ENCODE peak calls at places on chromosomes 6 and 20, in five cellular contexts. One of them, this sample, is unnamed.

GRCh38 chr6:71080793-71081192 is 123.9 kb upstream of the B3GAT2 start:
- DNase-seq in IMR-90: peak; percentile 63
- DNase-seq in A549: no peak
- DNase-seq in GM12878: no peak
- DNase-seq in K562: no peak
- DNase-seq in this sample: no peak

GRCh38 chr6:35391240-35391968 is 49.0 kb downstream of the PPARD start:
- DNase-seq in IMR-90: peak; percentile 97
- DNase-seq in A549: peak; percentile 50
- DNase-seq in GM12878: no peak
- DNase-seq in K562: no peak
- DNase-seq in this sample: no peak

GRCh38 chr6:85459224-85459901 is 9.5 kb downstream of the NT5E start:
- DNase-seq in IMR-90: peak; percentile 82
- DNase-seq in A549: no peak
- DNase-seq in GM12878: no peak
- DNase-seq in K562: no peak
- DNase-seq in this sample: no peak

GRCh38 chr20:57996465-57996864 is 232.0 kb downstream of the ANKRD60 start:
- DNase-seq in IMR-90: no peak
- DNase-seq in A549: no peak
- DNase-seq in GM12878: no peak
- DNase-seq in K562: no peak
- DNase-seq in this sample: no peak

GRCh38 chr6:15978426-15978825 is 150.5 kb upstream of the MYLIP start:
- DNase-seq in IMR-90: no peak
- DNase-seq in A549: no peak
- DNase-seq in GM12878: no peak
- DNase-seq in K562: no peak
- DNase-seq in this sample: peak; percentile 30

GRCh38 chr6:149560736-149561135 is 5.4 kb upstream of the GINM1 start:
- DNase-seq in IMR-90: no peak
- DNase-seq in A549: peak; percentile 36
- DNase-seq in GM12878: no peak
- DNase-seq in K562: no peak
- DNase-seq in this sample: peak; percentile 53

GRCh38 chr6:118912646-118913045 is 18.7 kb downstream of the ASF1A start:
- DNase-seq in IMR-90: no peak
- DNase-seq in A549: no peak
- DNase-seq in GM12878: no peak
- DNase-seq in K562: no peak
- DNase-seq in this sample: peak; percentile 27

GRCh38 chr6:93842178-93842577 is 422.8 kb upstream of the EPHA7 start:
- DNase-seq in IMR-90: no peak
- DNase-seq in A549: no peak
- DNase-seq in GM12878: no peak
- DNase-seq in K562: no peak
- DNase-seq in this sample: no peak

GRCh38 chr20:47603260-47603659 is 101.6 kb downstream of the NCOA3 start:
- DNase-seq in IMR-90: no peak
- DNase-seq in A549: no peak
- DNase-seq in GM12878: no peak
- DNase-seq in K562: no peak
- DNase-seq in this sample: no peak
- H3K27ac ChIP-seq in IMR-90: no peak overlapping the region
- H3K27ac ChIP-seq in A549: no peak overlapping the region
- H3K27ac ChIP-seq in GM12878: no peak overlapping the region
- H3K27ac ChIP-seq in K562: peak overlapping the region; percentile 10
- H3K27ac ChIP-seq in this sample: no peak overlapping the region

GRCh38 chr6:4774715-4775590 is 1.3 kb upstream of the CDYL start:
- DNase-seq in IMR-90: no peak
- DNase-seq in A549: no peak
- DNase-seq in GM12878: no peak
- DNase-seq in K562: no peak
- DNase-seq in this sample: peak; percentile 37

GRCh38 chr6:4776493-4776966 is 326 bp downstream of the CDYL start:
- DNase-seq in IMR-90: no peak
- DNase-seq in A549: no peak
- DNase-seq in GM12878: no peak
- DNase-seq in K562: peak; percentile 90
- DNase-seq in this sample: peak; percentile 89

GRCh38 chr6:4774296-4774695 is 1.9 kb upstream of the CDYL start:
- DNase-seq in IMR-90: no peak
- DNase-seq in A549: no peak
- DNase-seq in GM12878: no peak
- DNase-seq in K562: no peak
- DNase-seq in this sample: no peak

GRCh38 chr6:4775591-4776492 is at the start of gene CDYL:
- DNase-seq in IMR-90: peak; percentile 85
- DNase-seq in A549: peak; percentile 87
- DNase-seq in GM12878: no peak
- DNase-seq in K562: peak; percentile 97
- DNase-seq in this sample: peak; percentile 97

GRCh38 chr6:4772750-4773149 is 3.5 kb upstream of the CDYL start:
- DNase-seq in IMR-90: no peak
- DNase-seq in A549: no peak
- DNase-seq in GM12878: no peak
- DNase-seq in K562: no peak
- DNase-seq in this sample: no peak
- TF ChIP-seq RCOR1 in IMR-90: no peak
- TF ChIP-seq RCOR1 in A549: no peak
- TF ChIP-seq RCOR1 in GM12878: no peak
- TF ChIP-seq RCOR1 in K562: no peak
- TF ChIP-seq RCOR1 in this sample: no peak

DNA sequence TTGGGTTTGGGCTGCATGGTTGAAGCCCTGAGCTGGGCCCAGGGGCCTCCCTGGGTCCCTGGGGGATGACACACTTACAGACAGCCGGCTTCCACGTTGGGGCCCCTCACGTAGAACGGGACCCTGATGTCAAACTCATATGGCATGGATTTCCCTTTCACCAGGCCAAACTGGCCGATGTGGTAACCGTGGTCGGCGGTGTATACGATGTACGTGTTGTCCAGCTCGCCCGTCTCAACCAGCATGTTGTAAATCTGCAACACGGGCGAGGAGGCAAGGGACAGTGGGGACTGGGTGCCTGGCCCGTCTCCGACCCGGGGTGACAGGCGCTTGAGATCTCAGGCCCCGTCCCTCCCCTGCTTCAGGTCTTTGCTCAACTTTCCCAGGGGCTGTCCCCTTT is 102.4 kb downstream of the SULF2 start:
- DNase-seq in IMR-90: no peak
- DNase-seq in A549: no peak
- DNase-seq in GM12878: no peak
- DNase-seq in K562: no peak
- DNase-seq in this sample: no peak
- H3K27ac ChIP-seq in IMR-90: no peak overlapping the region
- H3K27ac ChIP-seq in A549: no peak overlapping the region
- H3K27ac ChIP-seq in GM12878: no peak overlapping the region
- H3K27ac ChIP-seq in K562: no peak overlapping the region
- H3K27ac ChIP-seq in this sample: no peak overlapping the region

DNA sequence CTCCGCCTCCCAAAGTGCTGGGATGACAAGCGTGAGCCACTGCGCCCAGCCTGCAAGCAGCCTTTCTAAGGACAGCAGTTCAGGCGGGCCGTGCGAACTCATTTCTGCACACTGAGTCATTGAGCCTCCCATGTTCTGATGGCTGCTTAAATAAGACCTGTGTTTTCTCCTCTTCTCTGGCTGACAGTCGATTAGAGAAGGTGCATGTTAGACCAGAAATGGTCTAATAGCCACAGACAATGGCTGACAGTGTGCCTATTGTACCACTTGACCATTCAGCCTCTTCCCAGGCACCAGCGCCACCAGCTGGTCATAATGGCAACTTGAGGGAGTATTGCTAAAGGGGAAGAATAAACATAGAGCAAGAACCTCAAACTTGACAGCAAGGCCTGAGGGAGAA is 6.2 kb downstream of the CST11 start:
- DNase-seq in IMR-90: peak; percentile 21
- DNase-seq in A549: peak; percentile 62
- DNase-seq in GM12878: peak; percentile 11
- DNase-seq in K562: peak; percentile 37
- DNase-seq in this sample: peak; percentile 46
- TF ChIP-seq RCOR1 in IMR-90: no peak
- TF ChIP-seq RCOR1 in A549: no peak
- TF ChIP-seq RCOR1 in GM12878: no peak
- TF ChIP-seq RCOR1 in K562: no peak
- TF ChIP-seq RCOR1 in this sample: no peak